ENCODE peak calls at places on chromosome 1, in ten cellular contexts. B is colonic mucosa; M is renal cortical epithelial cell; V is GM06990; W is activated T-cell treated with anti-CD3 and anti-CD28 coated beads for 4 hours; L is stimulated activated naive B cell treated with anti-CD40 and anti-IgM and Interleukin-4, amounts not matched to agents 10 μg/mL and 1 μg/mL and 100 μg/mL, for 72 hours; U is midbrain; H is brain microvascular endothelial cell; Q is NCI-H1105; P is EH. Y is an unnamed sample.

GRCh38 chr1:8739377-8739776 is 78.1 kb downstream of the RERE start:
- DNase-seq in B (no peak), M (no peak), V (no peak), W (no peak), L (no peak), U (no peak), H (no peak), Q (no peak), P (no peak), Y (no peak)

GRCh38 chr1:17441265-17441992 is 2.0 kb upstream of the RCC2 start:
- DNase-seq in B (no peak), M (peak), V (no peak), W (no peak), L (no peak), U (no peak), H (no peak), Q (no peak), P (peak), Y (peak)

GRCh38 chr1:184362876-184363275 is 24.0 kb upstream of the C1orf21 start:
- DNase-seq in B (no peak), M (no peak), V (no peak), W (no peak), L (no peak), U (no peak), H (peak), Q (no peak), P (peak), Y (no peak)

GRCh38 chr1:26827663-26828062 is 1.2 kb downstream of the ZDHHC18 start:
- DNase-seq in B (no peak), M (no peak), V (no peak), W (no peak), L (no peak), U (no peak), H (no peak), Q (no peak), P (no peak), Y (peak)

GRCh38 chr1:109546311-109547109 is 1.9 kb upstream of the GNAI3 start:
- DNase-seq in B (peak), M (peak), V (peak), W (peak), L (peak), U (peak), H (peak), Q (peak), P (peak), Y (peak)

GRCh38 chr1:24903011-24903461 is 27.0 kb downstream of the RUNX3 start:
- DNase-seq in B (no peak), M (no peak), V (no peak), W (no peak), L (no peak), U (no peak), H (no peak), Q (no peak), P (no peak), Y (no peak)

GRCh38 chr1:210246447-210246846 is 13.9 kb downstream of the SERTAD4 start:
- DNase-seq in B (no peak), M (no peak), V (no peak), W (no peak), L (no peak), U (no peak), H (peak), Q (no peak), P (peak), Y (no peak)

GRCh38 chr1:245609354-245609753 is 454.6 kb downstream of the KIF26B start:
- DNase-seq in B (no peak), M (no peak), V (no peak), W (no peak), L (no peak), U (no peak), H (no peak), Q (no peak), P (no peak), Y (no peak)

GRCh38 chr1:42973799-42974198 is 15.1 kb upstream of the SLC2A1 start:
- DNase-seq in B (no peak), M (no peak), V (no peak), W (no peak), L (no peak), U (no peak), H (no peak), Q (no peak), P (no peak), Y (no peak)